ENCODE peak calls at places on chromosomes 1 and 21, in nine cellular contexts. X, C, F, Q, L, O, G, V and B are unnamed samples.

GRCh38 chr1:189616893-189617292 is 860.8 kb downstream of the BRINP3 start:
- DNase-seq in X (no peak), C (peak; percentile 40), F (no peak), Q (no peak), L (no peak), O (no peak), G (no peak), V (no peak), B (no peak)

GRCh38 chr21:34974162-34974981 is 74.7 kb downstream of the RUNX1 start:
- DNase-seq in X (no peak), C (no peak), F (no peak), Q (peak; percentile 72), L (peak; percentile 25), O (no peak), G (no peak), V (no peak), B (no peak)

GRCh38 chr1:40769815-40770214 is 13.8 kb upstream of the KCNQ4 start:
- DNase-seq in X (no peak), C (no peak), F (no peak), Q (no peak), L (no peak), O (no peak), G (no peak), V (no peak), B (no peak)

GRCh38 chr1:6603851-6604558 is 1.3 kb upstream of the KLHL21 start:
- DNase-seq in X (peak; percentile 89), C (no peak), F (peak; percentile 89), Q (no peak), L (no peak), O (no peak), G (no peak), V (peak; percentile 66), B (peak; percentile 85)

GRCh38 chr1:161258439-161259386 is at the start of gene PCP4L1:
- DNase-seq in X (no peak), C (peak; percentile 63), F (no peak), Q (peak; percentile 65), L (no peak), O (no peak), G (peak; percentile 41), V (peak; percentile 59), B (peak; percentile 63)

GRCh38 chr21:45874716-45875415 is 106.7 kb upstream of the COL6A1 start:
- DNase-seq in X (no peak), C (no peak), F (peak; percentile 59), Q (no peak), L (no peak), O (peak; percentile 73), G (no peak), V (no peak), B (peak; percentile 56)

GRCh38 chr1:204199579-204199978 is 3.3 kb upstream of the KISS1 start:
- DNase-seq in X (no peak), C (no peak), F (peak; percentile 73), Q (no peak), L (no peak), O (no peak), G (no peak), V (no peak), B (no peak)

GRCh38 chr1:167648978-167649752 is 19.1 kb downstream of the RCSD1 start:
- DNase-seq in X (no peak), C (no peak), F (peak; percentile 71), Q (no peak), L (no peak), O (no peak), G (no peak), V (no peak), B (no peak)

GRCh38 chr1:40784141-40784770 is 669 bp downstream of the KCNQ4 start:
- DNase-seq in X (no peak), C (no peak), F (no peak), Q (no peak), L (no peak), O (no peak), G (no peak), V (no peak), B (no peak)

GRCh38 chr1:32066489-32066873 is 6.3 kb upstream of the TMEM39B start:
- DNase-seq in X (no peak), C (peak; percentile 45), F (no peak), Q (peak; percentile 41), L (no peak), O (no peak), G (no peak), V (peak; percentile 81), B (no peak)

GRCh38 chr1:220833436-220833835 is 45.8 kb upstream of the HLX start:
- DNase-seq in X (no peak), C (no peak), F (no peak), Q (no peak), L (no peak), O (no peak), G (no peak), V (no peak), B (no peak)

GRCh38 chr1:245748246-245748645 is 593.5 kb downstream of the KIF26B start:
- DNase-seq in X (no peak), C (no peak), F (no peak), Q (no peak), L (no peak), O (no peak), G (no peak), V (no peak), B (no peak)

GRCh38 chr1:30908446-30908885 is at the start of gene SDC3:
- DNase-seq in X (no peak), C (no peak), F (peak; percentile 12), Q (peak; percentile 37), L (no peak), O (no peak), G (no peak), V (no peak), B (no peak)

GRCh38 chr1:29946057-29946456 is 709.7 kb downstream of the PTPRU start:
- DNase-seq in X (no peak), C (no peak), F (no peak), Q (no peak), L (no peak), O (no peak), G (no peak), V (no peak), B (no peak)

GRCh38 chr1:75502776-75503175 is 108.1 kb downstream of the SLC44A5 start:
- DNase-seq in X (no peak), C (no peak), F (no peak), Q (no peak), L (no peak), O (no peak), G (no peak), V (no peak), B (no peak)

GRCh38 chr1:201938440-201939005 is 7.8 kb downstream of the LMOD1 start:
- DNase-seq in X (no peak), C (no peak), F (no peak), Q (no peak), L (no peak), O (no peak), G (no peak), V (no peak), B (no peak)

GRCh38 chr1:248853668-248854375 is 5.1 kb downstream of the ZNF692 start:
- DNase-seq in X (no peak), C (no peak), F (no peak), Q (peak; percentile 16), L (no peak), O (no peak), G (no peak), V (no peak), B (no peak)

GRCh38 chr1:176374967-176375569 is 87.9 kb upstream of the PAPPA2 start:
- DNase-seq in X (peak; percentile 85), C (peak; percentile 85), F (peak; percentile 77), Q (peak; percentile 70), L (peak; percentile 36), O (peak; percentile 49), G (peak; percentile 53), V (peak; percentile 46), B (peak; percentile 86)

GRCh38 chr21:44582055-44582454 is 1.7 kb upstream of the KRTAP10-5 start:
- DNase-seq in X (peak; percentile 23), C (no peak), F (no peak), Q (no peak), L (no peak), O (no peak), G (no peak), V (no peak), B (no peak)

GRCh38 chr1:208238710-208239517 is 5.3 kb downstream of the PLXNA2 start:
- DNase-seq in X (peak; percentile 70), C (no peak), F (peak; percentile 75), Q (no peak), L (no peak), O (no peak), G (no peak), V (no peak), B (no peak)